ENCODE peak calls at places on chromosomes 3 and 15, in nine cellular contexts. W is NT2/D1; S is activated CD4-positive, alpha-beta T cell treated with anti-CD3 and anti-CD28 coated beads, Interleukin-2, amount 50 U/mL, for 24 hours; Z is WERI-Rb-1; Y is sciatic nerve; B is uterus; T is hippocampal formation; K is NCI-H2171; E is GM13977. X is an unnamed sample.

GRCh38 chr3:87621667-87622066 is 345.3 kb upstream of the POU1F1 start:
- DNase-seq in W (no peak), S (no peak), E (no peak), T (no peak), B (no peak), K (no peak), Z (no peak), Y (no peak), X (no peak)

GRCh38 chr15:80953953-80954778 is 35.5 kb downstream of the MESD start:
- DNase-seq in Y (peak), S (no peak), K (no peak), B (no peak), E (no peak), T (no peak), Z (no peak), W (peak), X (no peak)

GRCh38 chr3:86934851-86935250 is 56.1 kb downstream of the VGLL3 start:
- DNase-seq in B (no peak), Z (no peak), S (no peak), W (no peak), K (no peak), T (no peak), Y (no peak), E (no peak), X (peak)

GRCh38 chr3:162170581-162170980 is 674.0 kb downstream of the OTOL1 start:
- DNase-seq in E (no peak), K (no peak), W (no peak), S (no peak), Y (no peak), Z (no peak), T (no peak), B (no peak), X (no peak)

GRCh38 chr3:131544557-131544956 is 41.8 kb upstream of the MRPL3 start:
- DNase-seq in Y (no peak), B (no peak), E (no peak), T (no peak), S (no peak), K (no peak), W (no peak), Z (no peak), X (no peak)

GRCh38 chr3:114290911-114291901 is 2.6 kb upstream of the TIGIT start:
- DNase-seq in E (peak), W (peak), S (peak), B (peak), Y (peak), K (peak), Z (peak), T (no peak), X (peak)

GRCh38 chr15:51669381-51669780 is 11.9 kb upstream of the SCG3 start:
- DNase-seq in B (no peak), T (no peak), W (no peak), S (no peak), Y (no peak), K (no peak), E (no peak), Z (no peak), X (no peak)

GRCh38 chr3:194275231-194275671 is 75.9 kb downstream of the CPN2 start:
- DNase-seq in T (no peak), E (no peak), Y (peak), B (peak), S (no peak), Z (no peak), K (no peak), W (no peak), X (no peak)

GRCh38 chr3:5071061-5071460 is 51.0 kb upstream of the ARL8B start:
- DNase-seq in T (no peak), K (no peak), W (no peak), Z (no peak), B (peak), E (no peak), Y (no peak), S (no peak), X (no peak)

GRCh38 chr15:58246041-58246440 is 107.9 kb downstream of the AQP9 start:
- DNase-seq in S (no peak), E (no peak), B (no peak), T (no peak), Y (no peak), Z (no peak), K (no peak), W (no peak), X (peak)

GRCh38 chr3:121660356-121661171 is at the start of gene HCLS1:
- DNase-seq in Y (no peak), W (no peak), T (peak), S (peak), B (no peak), E (peak), Z (no peak), K (no peak), X (peak)

GRCh38 chr3:150495563-150496168 is 50.6 kb downstream of the SERP1 start:
- DNase-seq in E (peak), W (no peak), K (peak), B (no peak), T (no peak), Z (no peak), S (no peak), Y (no peak), X (no peak)

GRCh38 chr15:59819047-59819446 is 129.9 kb upstream of the BNIP2 start:
- DNase-seq in W (no peak), E (no peak), T (no peak), B (no peak), Z (no peak), K (no peak), Y (no peak), S (no peak), X (no peak)

GRCh38 chr3:62211675-62212429 is 161.5 kb downstream of the FEZF2 start:
- DNase-seq in S (no peak), B (no peak), T (no peak), K (peak), E (no peak), Y (no peak), W (no peak), Z (no peak), X (no peak)

GRCh38 chr15:89910891-89911626 is 1.7 kb downstream of the ARPIN start:
- DNase-seq in E (no peak), Y (no peak), Z (no peak), T (no peak), S (no peak), K (no peak), W (no peak), B (no peak), X (no peak)

GRCh38 chr15:90059208-90059985 is 42.9 kb downstream of the IDH2 start:
- DNase-seq in W (no peak), Z (no peak), B (no peak), E (peak), K (no peak), T (peak), Y (peak), S (peak), X (peak)

GRCh38 chr15:84878504-84878903 is 6.0 kb upstream of the SLC28A1 start:
- DNase-seq in E (peak), B (peak), S (peak), Y (peak), Z (peak), K (no peak), W (peak), T (peak), X (peak)

GRCh38 chr3:59733041-59733809 is 683.4 kb upstream of the CFAP20DC start:
- DNase-seq in E (no peak), T (no peak), K (no peak), B (no peak), S (no peak), W (no peak), Z (no peak), Y (no peak), X (no peak)

GRCh38 chr3:58063424-58063823 is 55.2 kb downstream of the FLNB start:
- DNase-seq in T (no peak), Y (peak), E (no peak), S (no peak), B (peak), Z (no peak), K (peak), W (no peak), X (peak)

GRCh38 chr3:160796813-160797164 is 40.8 kb downstream of the PPM1L start:
- DNase-seq in S (no peak), W (no peak), E (no peak), Z (peak), Y (no peak), T (no peak), K (peak), B (no peak), X (no peak)

GRCh38 chr15:76340198-76340801 is 3.7 kb downstream of the ISL2 start:
- DNase-seq in T (no peak), Z (peak), W (no peak), K (peak), E (peak), B (no peak), Y (no peak), S (no peak), X (peak)

GRCh38 chr15:68783226-68784054 is 37.3 kb downstream of the ANP32A start:
- DNase-seq in Z (peak), K (no peak), W (no peak), E (peak), B (no peak), T (no peak), S (peak), Y (peak), X (no peak)

GRCh38 chr3:124558898-124559649 is 171.2 kb upstream of the UMPS start:
- DNase-seq in Y (peak), Z (peak), T (peak), W (peak), K (peak), E (no peak), S (no peak), B (peak), X (peak)

GRCh38 chr3:133489466-133490085 is 83.9 kb upstream of the CDV3 start:
- DNase-seq in Z (no peak), W (peak), K (no peak), Y (no peak), S (no peak), B (no peak), E (no peak), T (no peak), X (no peak)

GRCh38 chr3:176939022-176939817 is 258.1 kb downstream of the TBL1XR1 start:
- DNase-seq in B (no peak), W (peak), Z (peak), K (peak), S (no peak), Y (no peak), T (peak), E (peak), X (no peak)

GRCh38 chr3:65584913-65585312 is 453.8 kb downstream of the MAGI1 start:
- DNase-seq in S (no peak), E (no peak), T (no peak), Z (no peak), K (no peak), B (no peak), W (no peak), Y (no peak), X (no peak)

GRCh38 chr3:166902374-166902773 is 477.7 kb downstream of the ZBBX start:
- DNase-seq in B (no peak), Z (no peak), W (no peak), K (no peak), Y (no peak), E (no peak), S (no peak), T (no peak), X (no peak)

GRCh38 chr3:177295116-177295515 is 97.8 kb upstream of the TBL1XR1 start:
- DNase-seq in B (no peak), Y (no peak), T (no peak), K (no peak), E (no peak), W (no peak), S (no peak), Z (no peak), X (no peak)

GRCh38 chr3:12300137-12300536 is 11.3 kb downstream of the PPARG start:
- DNase-seq in S (no peak), W (no peak), Z (no peak), Y (no peak), T (no peak), B (no peak), K (no peak), E (no peak), X (no peak)

GRCh38 chr3:58306662-58307286 is 454 bp downstream of the HTD2 start:
- DNase-seq in T (no peak), Y (peak), S (peak), W (no peak), K (no peak), E (peak), Z (peak), B (peak), X (peak)

GRCh38 chr15:45364271-45364670 is 14.1 kb downstream of the GATM start:
- DNase-seq in Y (no peak), K (no peak), E (no peak), Z (no peak), W (no peak), S (no peak), B (no peak), T (no peak), X (no peak)

GRCh38 chr3:127786358-127787070 is 35.8 kb downstream of the MGLL start:
- DNase-seq in S (no peak), Z (peak), B (peak), W (no peak), K (peak), E (no peak), T (peak), Y (peak), X (peak)

GRCh38 chr3:95189348-95189747 is 1126.5 kb downstream of the NSUN3 start:
- DNase-seq in K (no peak), Y (no peak), E (no peak), B (no peak), W (no peak), S (no peak), Z (no peak), T (no peak), X (no peak)

GRCh38 chr15:90099072-90099867 is 3.0 kb downstream of the IDH2 start:
- DNase-seq in Y (no peak), S (no peak), K (no peak), E (peak), Z (no peak), B (no peak), W (no peak), T (no peak), X (no peak)

GRCh38 chr3:176971613-176972174 is 225.6 kb downstream of the TBL1XR1 start:
- DNase-seq in Y (no peak), E (no peak), B (no peak), S (no peak), T (no peak), Z (no peak), K (no peak), W (no peak), X (no peak)

GRCh38 chr3:137582484-137582883 is 181.6 kb upstream of the SOX14 start:
- DNase-seq in B (no peak), Z (peak), E (no peak), S (no peak), K (no peak), W (peak), Y (no peak), T (no peak), X (no peak)

GRCh38 chr15:91965501-91966180 is 112.1 kb downstream of the SLCO3A1 start:
- DNase-seq in W (no peak), Z (no peak), K (no peak), B (no peak), T (no peak), S (no peak), E (no peak), Y (no peak), X (no peak)

GRCh38 chr3:178561239-178561638 is 25.0 kb downstream of the KCNMB2 start:
- DNase-seq in E (no peak), W (no peak), B (no peak), S (no peak), Z (no peak), Y (no peak), T (no peak), K (no peak), X (no peak)

GRCh38 chr15:69873807-69874206 is 223.9 kb downstream of the TLE3 start:
- DNase-seq in K (no peak), T (no peak), W (no peak), Y (no peak), E (no peak), Z (no peak), B (no peak), S (no peak), X (no peak)